ENCODE peak calls at places on chromosomes 16 and 17, in seven cellular contexts. Q, T, K, B, L, R and V are unnamed samples.

GRCh38 chr17:74776044-74776962 is at the start of gene NAT9:
- DNase-seq in Q (peak), K (peak), R (peak), B (peak), T (peak), L (peak), V (peak)

GRCh38 chr17:70375406-70375805 is 206.1 kb downstream of the KCNJ2 start:
- DNase-seq in Q (no peak), T (no peak), B (no peak), L (no peak), K (peak), R (no peak), V (no peak)

GRCh38 chr17:37358098-37358829 is 17.5 kb upstream of the C17orf78 start:
- DNase-seq in R (peak), B (peak), K (peak), L (peak), Q (peak), T (peak), V (peak)

GRCh38 chr17:8791910-8792270 is 7.3 kb downstream of the MFSD6L start:
- DNase-seq in K (no peak), T (peak), L (peak), Q (no peak), B (no peak), R (no peak), V (no peak)

GRCh38 chr16:86834451-86835035 is 256.2 kb downstream of the FOXL1 start:
- DNase-seq in T (peak), L (peak), B (no peak), Q (no peak), K (peak), R (no peak), V (no peak)

GRCh38 chr17:79543566-79543965 is 67.3 kb downstream of the RBFOX3 start:
- DNase-seq in Q (no peak), B (no peak), R (no peak), T (no peak), K (no peak), L (no peak), V (no peak)

GRCh38 chr17:1413281-1413791 is 13.3 kb upstream of the YWHAE start:
- DNase-seq in L (peak), Q (peak), T (peak), R (no peak), K (no peak), B (peak), V (no peak)

GRCh38 chr16:65413861-65414260 is 292.0 kb upstream of the CDH11 start:
- DNase-seq in T (no peak), R (no peak), L (peak), K (no peak), Q (no peak), B (no peak), V (no peak)

GRCh38 chr16:57470683-57471082 is 8.2 kb downstream of the POLR2C start:
- DNase-seq in B (no peak), R (no peak), K (no peak), L (peak), Q (no peak), T (peak), V (no peak)

DNA sequence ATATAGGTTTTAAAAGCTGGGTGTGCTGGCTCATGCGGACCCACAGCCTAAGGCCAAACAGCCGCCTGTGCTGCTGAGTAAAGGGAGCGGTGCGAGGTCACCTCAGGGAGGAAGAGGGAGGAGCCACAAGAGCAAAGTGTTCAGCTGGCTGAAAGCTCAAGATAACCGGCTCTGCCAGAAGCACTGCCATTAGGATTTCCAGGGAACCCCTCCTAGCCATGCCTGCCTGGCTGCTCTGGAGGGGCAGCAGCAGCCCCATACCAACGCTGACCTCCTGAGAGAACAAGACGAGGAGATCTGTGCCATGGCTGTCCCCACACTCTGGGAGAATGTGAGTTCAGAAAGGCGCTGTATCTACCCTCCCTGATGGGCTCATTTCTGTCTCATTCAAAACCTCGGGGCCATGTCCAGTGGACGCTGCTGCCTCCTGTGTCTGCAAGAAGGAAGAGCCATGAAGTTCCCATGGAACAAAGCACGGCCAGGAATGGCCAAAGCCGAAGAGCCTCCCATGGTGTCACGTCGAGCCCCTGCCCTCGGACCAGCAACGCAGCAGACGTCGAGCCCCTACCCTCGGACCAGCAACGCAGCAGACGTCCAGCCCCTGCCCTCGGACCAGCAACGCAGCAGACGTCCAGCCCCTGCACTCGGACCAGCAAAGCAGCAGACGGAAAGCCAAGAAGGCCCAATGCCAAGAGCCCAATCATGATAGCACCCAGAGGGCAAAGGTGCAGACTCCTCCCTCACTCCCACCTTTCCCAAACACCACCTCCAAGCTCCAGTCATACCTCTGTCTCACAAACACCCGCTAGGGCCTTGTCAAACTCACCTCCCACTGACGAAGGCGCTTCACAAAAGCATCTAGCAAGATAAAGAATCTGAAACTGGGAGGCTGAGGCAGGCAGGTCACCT is 107.0 kb downstream of the ANKRD11 start:
- DNase-seq in B (no peak), K (peak), L (peak), Q (no peak), T (peak), R (no peak), V (no peak)
- TF ChIP-seq CTCF in B (no peak), K (peak), L (peak), Q (peak), T (peak), R (no peak), V (no peak)

GRCh38 chr17:48559609-48560451 is 14.9 kb upstream of the HOXB2 start:
- DNase-seq in R (no peak), K (no peak), B (no peak), T (peak), L (no peak), Q (no peak), V (no peak)
- TF ChIP-seq CTCF in R (no peak), K (no peak), B (no peak), T (no peak), L (no peak), Q (no peak), V (no peak)

GRCh38 chr17:22517716-22518115 is 825.4 kb downstream of the KCNJ18 start:
- DNase-seq in K (no peak), B (no peak), R (no peak), L (no peak), Q (no peak), T (peak), V (no peak)
- TF ChIP-seq CTCF in K (no peak), B (no peak), R (peak), L (no peak), Q (no peak), T (no peak), V (no peak)

DNA sequence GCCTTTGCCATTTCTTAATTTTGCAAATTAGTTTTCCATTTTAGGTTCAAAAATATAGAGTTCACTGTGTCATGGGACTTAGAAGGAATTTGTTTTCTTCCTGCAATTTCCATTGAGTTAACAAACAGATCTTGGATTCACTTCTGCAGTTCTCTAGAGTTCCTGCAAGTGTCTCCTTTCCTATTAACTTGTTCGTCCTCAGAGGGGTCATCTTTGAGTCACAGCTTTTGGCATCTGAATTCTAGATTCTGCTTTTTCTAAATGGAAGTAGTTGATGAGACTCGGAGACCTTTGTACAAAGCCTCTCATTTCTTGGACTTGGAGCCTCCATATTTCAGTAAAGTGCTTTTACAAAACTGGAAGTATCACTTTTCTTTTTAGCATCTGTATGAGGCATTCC is 323.3 kb downstream of the BCAS3 start:
- DNase-seq in R (no peak), B (no peak), K (peak), Q (no peak), T (peak), L (peak), V (no peak)
- TF ChIP-seq CTCF in R (peak), B (no peak), K (peak), Q (peak), T (peak), L (peak), V (no peak)

GRCh38 chr16:71552698-71553503 is 24.0 kb downstream of the TAT start:
- DNase-seq in L (no peak), B (no peak), T (no peak), K (peak), Q (no peak), R (no peak), V (no peak)
- TF ChIP-seq CTCF in L (peak), B (no peak), T (no peak), K (peak), Q (no peak), R (no peak), V (no peak)

DNA sequence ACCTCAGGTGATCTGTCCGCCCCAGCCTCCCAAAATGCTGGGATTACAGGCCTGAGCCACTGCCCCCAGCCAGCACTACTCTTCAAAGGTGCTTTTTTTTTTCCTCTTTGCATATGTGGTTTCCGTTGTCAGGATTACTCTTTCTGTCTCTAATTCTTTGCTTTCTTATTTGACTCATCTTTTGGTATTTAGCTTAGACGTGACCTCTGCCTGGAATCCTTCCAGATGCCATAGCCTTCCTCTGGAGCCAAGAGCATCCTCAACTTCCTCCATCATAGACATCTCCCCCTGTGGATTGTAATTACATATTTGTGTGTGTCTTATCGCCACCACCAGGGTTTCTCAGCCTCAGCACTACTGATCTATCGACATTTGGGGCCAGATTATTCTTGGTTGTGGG is 84.4 kb upstream of the XYLT1 start:
- DNase-seq in Q (no peak), B (no peak), L (peak), K (no peak), T (peak), R (no peak), V (no peak)
- TF ChIP-seq CTCF in Q (peak), B (no peak), L (no peak), K (no peak), T (no peak), R (no peak), V (no peak)

GRCh38 chr16:88634994-88635670 is 3.2 kb upstream of the IL17C start:
- DNase-seq in K (no peak), T (no peak), B (no peak), R (no peak), Q (no peak), L (no peak), V (peak)

GRCh38 chr16:88632587-88632930 is 5.8 kb upstream of the IL17C start:
- DNase-seq in T (no peak), Q (no peak), K (no peak), R (no peak), B (no peak), L (no peak), V (no peak)

GRCh38 chr16:88631920-88632586 is 6.3 kb upstream of the IL17C start:
- DNase-seq in T (no peak), B (no peak), L (no peak), Q (no peak), R (no peak), K (no peak), V (no peak)

GRCh38 chr16:88634141-88634993 is 4.0 kb upstream of the IL17C start:
- DNase-seq in B (no peak), Q (no peak), L (peak), K (peak), R (no peak), T (peak), V (peak)

DNA sequence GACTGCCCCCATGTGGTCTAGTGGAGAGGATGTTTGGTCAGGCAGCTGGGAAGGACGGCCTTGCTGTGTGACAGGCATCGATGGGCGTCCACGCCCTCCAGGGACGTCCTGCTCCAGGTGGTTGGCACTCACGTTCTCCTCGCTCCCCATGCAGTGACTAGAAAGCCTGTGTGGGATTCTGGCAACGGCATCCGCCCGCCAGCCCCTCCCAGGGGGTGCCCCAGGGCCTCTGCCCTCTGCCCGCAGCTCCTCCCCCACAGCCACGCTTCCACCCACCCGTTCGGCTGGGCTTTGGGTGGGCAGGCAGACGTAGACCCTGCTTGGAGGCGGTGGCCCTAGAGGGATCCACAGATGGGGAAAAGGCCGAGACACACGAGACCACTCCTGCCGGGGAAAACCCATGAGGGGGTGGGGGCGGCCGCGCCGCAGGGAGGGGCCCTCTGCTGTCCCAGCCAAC is 4.7 kb upstream of the IL17C start:
- DNase-seq in B (no peak), R (peak), K (peak), L (peak), Q (no peak), T (peak), V (peak)
- TF ChIP-seq CTCF in B (no peak), R (no peak), K (peak), L (peak), Q (peak), T (no peak), V (peak)

GRCh38 chr17:40113110-40113960 is 8.4 kb upstream of the MSL1 start:
- DNase-seq in R (peak), Q (peak), L (peak), K (peak), T (peak), B (peak), V (peak)
- TF ChIP-seq CTCF in R (peak), Q (peak), L (peak), K (peak), T (peak), B (peak), V (peak)